ENCODE peak calls at places on chromosomes 1 and 21, in nine cellular contexts. B is amygdala; Q is HEK293T; L is T-helper 17 cell; H is stimulated activated CD8-positive, alpha-beta memory T cell treated with anti-CD3 and anti-CD28 coated beads, Interleukin-15, amount 100 ng/mL, for 24 hours; K is transverse colon; Z is HFFc6; W is activated CD4-positive, alpha-beta T cell treated with anti-CD3 and anti-CD28 coated beads for 24 hours; I is hypothalamus. X is an unnamed sample.

GRCh38 chr1:17839641-17840196 is 84.6 kb downstream of the ACTL8 start:
- DNase-seq in B (no peak), Q (no peak), L (no peak), H (no peak), K (no peak), Z (no peak), W (no peak), I (no peak), X (no peak)

GRCh38 chr1:74502432-74502831 is 10.0 kb downstream of the LRRC53 start:
- DNase-seq in B (no peak), Q (peak), L (no peak), H (no peak), K (no peak), Z (no peak), W (no peak), I (no peak), X (peak)

GRCh38 chr1:231872461-231872910 is 245.9 kb downstream of the DISC1 start:
- DNase-seq in B (no peak), Q (no peak), L (no peak), H (no peak), K (no peak), Z (peak), W (no peak), I (no peak), X (no peak)

GRCh38 chr1:227369102-227369760 is 50.9 kb upstream of the CDC42BPA start:
- DNase-seq in B (no peak), Q (no peak), L (no peak), H (no peak), K (no peak), Z (no peak), W (no peak), I (no peak), X (no peak)

GRCh38 chr1:15453773-15454172 is 2.8 kb upstream of the CELA2A start:
- DNase-seq in B (no peak), Q (no peak), L (no peak), H (no peak), K (no peak), Z (no peak), W (no peak), I (no peak), X (no peak)

GRCh38 chr1:47930215-47930885 is 66.8 kb downstream of the TRABD2B start:
- DNase-seq in B (no peak), Q (no peak), L (no peak), H (no peak), K (no peak), Z (no peak), W (no peak), I (no peak), X (no peak)

GRCh38 chr1:110056284-110056680 is 14.2 kb downstream of the ALX3 start:
- DNase-seq in B (no peak), Q (no peak), L (no peak), H (no peak), K (no peak), Z (peak), W (no peak), I (no peak), X (no peak)

GRCh38 chr1:6971048-6971447 is 185.8 kb downstream of the CAMTA1 start:
- DNase-seq in B (no peak), Q (no peak), L (no peak), H (no peak), K (no peak), Z (peak), W (no peak), I (no peak), X (no peak)

GRCh38 chr1:166489670-166490436 is 323.1 kb upstream of the FAM78B start:
- DNase-seq in B (no peak), Q (no peak), L (no peak), H (no peak), K (peak), Z (no peak), W (no peak), I (no peak), X (peak)

GRCh38 chr1:234065794-234066447 is 161.4 kb downstream of the SLC35F3 start:
- DNase-seq in B (no peak), Q (peak), L (peak), H (peak), K (peak), Z (peak), W (peak), I (peak), X (peak)

GRCh38 chr1:154418062-154418897 is 13.1 kb downstream of the IL6R start:
- DNase-seq in B (no peak), Q (no peak), L (no peak), H (no peak), K (peak), Z (no peak), W (no peak), I (no peak), X (peak)

GRCh38 chr1:118077331-118078055 is 107.5 kb downstream of the SPAG17 start:
- DNase-seq in B (no peak), Q (peak), L (no peak), H (no peak), K (no peak), Z (peak), W (no peak), I (no peak), X (no peak)

GRCh38 chr1:75791022-75791421 is 5.0 kb downstream of the RABGGTB start:
- DNase-seq in B (no peak), Q (no peak), L (no peak), H (no peak), K (no peak), Z (no peak), W (no peak), I (no peak), X (no peak)

GRCh38 chr1:160826546-160826945 is 30.6 kb downstream of the LY9 start:
- DNase-seq in B (no peak), Q (no peak), L (no peak), H (no peak), K (no peak), Z (peak), W (no peak), I (no peak), X (no peak)

GRCh38 chr21:39924577-39925308 is 57.5 kb downstream of the PCP4 start:
- DNase-seq in B (no peak), Q (no peak), L (no peak), H (no peak), K (no peak), Z (no peak), W (no peak), I (no peak), X (no peak)

GRCh38 chr1:92784051-92784638 is 763 bp downstream of the EVI5 start:
- DNase-seq in B (no peak), Q (peak), L (no peak), H (no peak), K (peak), Z (peak), W (peak), I (peak), X (no peak)

GRCh38 chr1:205598841-205599666 is 32.8 kb downstream of the ELK4 start:
- DNase-seq in B (no peak), Q (peak), L (no peak), H (no peak), K (peak), Z (peak), W (no peak), I (peak), X (peak)

GRCh38 chr1:245319161-245319560 is 164.4 kb downstream of the KIF26B start:
- DNase-seq in B (no peak), Q (no peak), L (no peak), H (no peak), K (no peak), Z (no peak), W (no peak), I (no peak), X (no peak)

GRCh38 chr1:207897188-207897587 is 13.7 kb downstream of the CD34 start:
- DNase-seq in B (no peak), Q (no peak), L (no peak), H (no peak), K (no peak), Z (no peak), W (no peak), I (no peak), X (no peak)

GRCh38 chr1:237287876-237288517 is 246.0 kb downstream of the RYR2 start:
- DNase-seq in B (no peak), Q (no peak), L (no peak), H (no peak), K (no peak), Z (no peak), W (no peak), I (no peak), X (no peak)

GRCh38 chr1:19164274-19165015 is 45.6 kb downstream of the UBR4 start:
- DNase-seq in B (no peak), Q (no peak), L (no peak), H (no peak), K (no peak), Z (no peak), W (no peak), I (no peak), X (no peak)

GRCh38 chr1:222168621-222169020 is 379.3 kb downstream of the HHIPL2 start:
- DNase-seq in B (no peak), Q (no peak), L (no peak), H (no peak), K (no peak), Z (no peak), W (no peak), I (no peak), X (no peak)

GRCh38 chr1:174266476-174266875 is 107.2 kb downstream of the RABGAP1L start:
- DNase-seq in B (no peak), Q (no peak), L (no peak), H (no peak), K (no peak), Z (no peak), W (no peak), I (no peak), X (no peak)

GRCh38 chr1:26287033-26287711 is 7.3 kb downstream of the SH3BGRL3 start:
- DNase-seq in B (no peak), Q (no peak), L (peak), H (no peak), K (peak), Z (no peak), W (no peak), I (no peak), X (no peak)

GRCh38 chr1:203186446-203187305 is at the start of gene CHI3L1:
- DNase-seq in B (no peak), Q (no peak), L (no peak), H (no peak), K (peak), Z (no peak), W (no peak), I (peak), X (no peak)

GRCh38 chr1:27858072-27858948 is 14.0 kb upstream of the THEMIS2 start:
- DNase-seq in B (peak), Q (peak), L (peak), H (peak), K (peak), Z (peak), W (peak), I (peak), X (peak)

GRCh38 chr1:31860576-31860975 is 44.8 kb upstream of the SPOCD1 start:
- DNase-seq in B (no peak), Q (no peak), L (no peak), H (no peak), K (no peak), Z (no peak), W (no peak), I (no peak), X (no peak)

GRCh38 chr1:164498792-164499191 is 60.2 kb upstream of the PBX1 start:
- DNase-seq in B (no peak), Q (no peak), L (no peak), H (no peak), K (no peak), Z (no peak), W (no peak), I (no peak), X (no peak)

X was measured in epithelial cell of proximal tubule.